ENCODE peak calls at places on chromosome 13, in six cellular contexts. Z, D, O, R, Q and K are unnamed samples.
A peak's percentile ranks its signal among the peaks of the same experiment; 100 is the strongest.

GRCh38 chr13:76667551-76667950 is 218.7 kb downstream of the KCTD12 start:
- DNase-seq in Z (no peak), D (no peak), O (no peak), R (peak; percentile 14), Q (no peak), K (no peak)

GRCh38 chr13:21696865-21697448 is 26.1 kb downstream of the FGF9 start:
- DNase-seq in Z (no peak), D (no peak), O (no peak), R (no peak), Q (no peak), K (no peak)

GRCh38 chr13:46609726-46610125 is 56.8 kb downstream of the LRCH1 start:
- DNase-seq in Z (no peak), D (no peak), O (no peak), R (no peak), Q (no peak), K (no peak)

GRCh38 chr13:102609696-102610095 is 12.9 kb downstream of the TPP2 start:
- DNase-seq in Z (no peak), D (no peak), O (no peak), R (no peak), Q (no peak), K (no peak)

GRCh38 chr13:86559915-86560314 is 760.7 kb upstream of the SLITRK6 start:
- DNase-seq in Z (no peak), D (no peak), O (no peak), R (no peak), Q (no peak), K (no peak)

GRCh38 chr13:28375250-28375930 is 119.5 kb downstream of the FLT1 start:
- DNase-seq in Z (no peak), D (no peak), O (no peak), R (no peak), Q (no peak), K (no peak)

GRCh38 chr13:49667773-49668172 is 23.5 kb downstream of the EBPL start:
- DNase-seq in Z (no peak), D (no peak), O (no peak), R (peak; percentile 49), Q (no peak), K (no peak)

GRCh38 chr13:114027046-114027760 is 53.3 kb upstream of the C13orf46 start:
- DNase-seq in Z (no peak), D (no peak), O (no peak), R (peak; percentile 33), Q (no peak), K (no peak)

GRCh38 chr13:48233886-48234488 is 981 bp downstream of the ITM2B start:
- DNase-seq in Z (no peak), D (no peak), O (no peak), R (no peak), Q (no peak), K (no peak)

GRCh38 chr13:91664036-91664435 is 265.6 kb downstream of the GPC5 start:
- DNase-seq in Z (no peak), D (no peak), O (no peak), R (no peak), Q (no peak), K (no peak)

GRCh38 chr13:21671793-21672680 is 1.2 kb downstream of the FGF9 start:
- DNase-seq in Z (no peak), D (no peak), O (no peak), R (peak; percentile 14), Q (no peak), K (no peak)

GRCh38 chr13:34358811-34359513 is 541.0 kb downstream of the RFC3 start:
- DNase-seq in Z (no peak), D (no peak), O (peak; percentile 90), R (no peak), Q (no peak), K (no peak)

GRCh38 chr13:114071441-114071840 is 61.0 kb downstream of the RASA3 start:
- DNase-seq in Z (no peak), D (no peak), O (no peak), R (peak; percentile 3), Q (no peak), K (no peak)

GRCh38 chr13:114074671-114075315 is 57.6 kb downstream of the RASA3 start:
- DNase-seq in Z (no peak), D (no peak), O (no peak), R (peak; percentile 0), Q (no peak), K (no peak)

GRCh38 chr13:110913322-110913721 is 1.5 kb downstream of the ANKRD10 start:
- DNase-seq in Z (no peak), D (no peak), O (peak; percentile 75), R (no peak), Q (peak; percentile 33), K (no peak)

GRCh38 chr13:101654916-101655315 is 202.4 kb downstream of the ITGBL1 start:
- DNase-seq in Z (no peak), D (no peak), O (no peak), R (no peak), Q (no peak), K (no peak)

GRCh38 chr13:30241537-30241936 is 65.8 kb downstream of the KATNAL1 start:
- DNase-seq in Z (no peak), D (no peak), O (no peak), R (no peak), Q (no peak), K (no peak)

GRCh38 chr13:26050568-26051230 is 1.1 kb downstream of the SHISA2 start:
- DNase-seq in Z (peak; percentile 52), D (peak; percentile 52), O (no peak), R (no peak), Q (peak; percentile 49), K (peak; percentile 73)

GRCh38 chr13:39144941-39145533 is 106.8 kb downstream of the NHLRC3 start:
- DNase-seq in Z (peak; percentile 57), D (no peak), O (no peak), R (peak; percentile 60), Q (peak; percentile 33), K (no peak)

GRCh38 chr13:60260440-60260839 is 96.7 kb upstream of the DIAPH3 start:
- DNase-seq in Z (no peak), D (no peak), O (no peak), R (no peak), Q (no peak), K (no peak)

GRCh38 chr13:108950333-108951010 is 321.1 kb downstream of the MYO16 start:
- DNase-seq in Z (no peak), D (no peak), O (peak; percentile 43), R (no peak), Q (no peak), K (no peak)

GRCh38 chr13:96966415-96967102 is 27.7 kb downstream of the OXGR1 start:
- DNase-seq in Z (no peak), D (no peak), O (no peak), R (no peak), Q (no peak), K (no peak)

GRCh38 chr13:96967248-96967745 is 27.0 kb downstream of the OXGR1 start:
- DNase-seq in Z (no peak), D (no peak), O (no peak), R (no peak), Q (no peak), K (no peak)

GRCh38 chr13:96968027-96968426 is 26.2 kb downstream of the OXGR1 start:
- DNase-seq in Z (no peak), D (no peak), O (no peak), R (no peak), Q (no peak), K (no peak)

GRCh38 chr13:96960379-96960778 is 33.9 kb downstream of the OXGR1 start:
- DNase-seq in Z (no peak), D (no peak), O (no peak), R (no peak), Q (no peak), K (no peak)

GRCh38 chr13:96963786-96964475 is 30.3 kb downstream of the OXGR1 start:
- DNase-seq in Z (no peak), D (no peak), O (peak; percentile 64), R (no peak), Q (no peak), K (no peak)
- TF ChIP-seq CTCF in Z (no peak), D (no peak), O (no peak), R (no peak), Q (no peak), K (no peak)

DNA sequence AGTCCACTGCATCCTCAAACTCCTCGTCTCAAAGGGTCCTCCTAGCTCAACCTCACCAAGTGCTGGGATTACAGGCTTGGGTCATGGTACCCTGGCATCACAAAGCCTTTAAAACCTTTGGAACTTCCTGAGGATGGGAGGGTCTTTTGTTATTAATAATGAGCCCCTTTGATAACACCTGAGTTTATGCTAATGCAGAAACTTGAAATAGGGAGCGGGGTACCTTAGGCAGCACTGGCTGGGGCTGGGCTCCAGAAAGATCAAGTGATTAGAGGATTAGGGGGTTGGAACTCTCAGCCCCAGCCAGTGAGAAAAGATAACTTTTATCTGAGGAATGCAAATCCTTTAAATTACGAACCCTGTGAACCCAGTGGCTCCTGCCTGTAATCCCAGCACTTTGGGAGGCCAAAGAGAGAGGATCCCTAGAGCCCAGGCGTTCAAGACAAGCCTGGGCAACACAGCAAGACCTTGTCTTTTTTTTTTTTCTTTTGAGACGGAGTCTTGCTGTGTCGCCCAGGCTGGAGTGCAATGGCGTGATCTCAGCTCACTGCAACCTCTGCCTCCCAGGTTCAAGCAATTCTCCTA is 9.3 kb upstream of the PSPC1 start:
- DNase-seq in Z (no peak), D (no peak), O (no peak), R (no peak), Q (no peak), K (no peak)
- TF ChIP-seq CTCF in Z (no peak), D (no peak), O (no peak), R (no peak), Q (no peak), K (no peak)

GRCh38 chr13:50910483-50910805 is 853 bp downstream of the RNASEH2B start:
- DNase-seq in Z (peak; percentile 23), D (no peak), O (no peak), R (no peak), Q (no peak), K (no peak)
- TF ChIP-seq CTCF in Z (no peak), D (no peak), O (no peak), R (no peak), Q (no peak), K (no peak)

GRCh38 chr13:51769455-51770127 is 34.4 kb downstream of the DHRS12 start:
- DNase-seq in Z (no peak), D (no peak), O (no peak), R (no peak), Q (peak; percentile 69), K (no peak)

GRCh38 chr13:51768976-51769375 is 35.0 kb downstream of the DHRS12 start:
- DNase-seq in Z (no peak), D (no peak), O (no peak), R (no peak), Q (no peak), K (no peak)

GRCh38 chr13:51767100-51767499 is 36.9 kb downstream of the DHRS12 start:
- DNase-seq in Z (peak; percentile 31), D (no peak), O (no peak), R (no peak), Q (no peak), K (no peak)

GRCh38 chr13:51770160-51770559 is 33.8 kb downstream of the DHRS12 start:
- DNase-seq in Z (no peak), D (no peak), O (no peak), R (no peak), Q (no peak), K (no peak)

DNA sequence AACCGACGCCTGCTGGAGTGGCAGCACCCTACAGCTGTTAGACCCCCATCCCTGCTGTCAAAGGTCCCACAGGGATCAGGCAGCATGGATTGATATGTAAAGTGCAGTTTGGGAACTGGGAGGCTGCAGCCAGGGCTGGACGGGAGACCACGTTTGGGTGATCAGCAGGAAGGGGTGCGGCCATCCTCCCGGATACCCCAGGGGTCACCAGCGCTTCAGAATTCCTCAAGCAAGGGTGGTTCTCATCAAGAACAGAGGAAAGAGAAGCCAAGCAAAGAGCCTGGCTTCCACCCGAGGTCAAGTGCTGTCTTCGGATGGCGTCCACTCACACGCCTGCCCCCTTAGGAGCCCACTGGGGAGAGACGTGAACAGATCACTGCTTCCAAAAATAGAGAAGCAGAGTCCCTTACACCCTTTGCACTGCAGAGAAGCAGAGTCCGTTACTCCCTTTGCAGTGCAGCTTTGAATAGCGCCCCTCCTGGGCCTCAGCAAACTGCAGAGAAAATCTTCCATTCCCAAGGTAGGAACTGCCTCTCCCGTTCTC is 35.5 kb downstream of the DHRS12 start:
- DNase-seq in Z (no peak), D (no peak), O (no peak), R (no peak), Q (no peak), K (no peak)
- TF ChIP-seq CTCF in Z (peak; percentile 28), D (no peak), O (no peak), R (no peak), Q (no peak), K (peak; percentile 44)